ENCODE peak calls at places on chromosomes 7 and 10, in eight cellular contexts. One of them, this sample, is unnamed.

GRCh38 chr7:155850730-155851678 is 38.7 kb upstream of the SHH start:
- DNase-seq in heart right ventricle: no peak
- DNase-seq in GM10248: no peak
- DNase-seq in WERI-Rb-1: no peak
- DNase-seq in HFFc6: no peak
- DNase-seq in CD8-positive, alpha-beta T cell: no peak
- DNase-seq in cardiac muscle cell: no peak
- DNase-seq in CD4-positive, alpha-beta T cell: no peak
- DNase-seq in this sample: peak; percentile 16

GRCh38 chr7:155223503-155223902 is 74.2 kb upstream of the INSIG1 start:
- DNase-seq in heart right ventricle: no peak
- DNase-seq in GM10248: no peak
- DNase-seq in WERI-Rb-1: peak; percentile 79
- DNase-seq in HFFc6: no peak
- DNase-seq in CD8-positive, alpha-beta T cell: no peak
- DNase-seq in cardiac muscle cell: no peak
- DNase-seq in CD4-positive, alpha-beta T cell: no peak
- DNase-seq in this sample: no peak

GRCh38 chr7:151173386-151174245 is 6.1 kb upstream of the GBX1 start:
- DNase-seq in heart right ventricle: no peak
- DNase-seq in GM10248: no peak
- DNase-seq in WERI-Rb-1: no peak
- DNase-seq in HFFc6: no peak
- DNase-seq in CD8-positive, alpha-beta T cell: no peak
- DNase-seq in cardiac muscle cell: no peak
- DNase-seq in CD4-positive, alpha-beta T cell: no peak
- DNase-seq in this sample: no peak

GRCh38 chr10:17109475-17110207 is 20.0 kb downstream of the CUBN start:
- DNase-seq in heart right ventricle: no peak
- DNase-seq in GM10248: no peak
- DNase-seq in WERI-Rb-1: no peak
- DNase-seq in HFFc6: peak; percentile 75
- DNase-seq in CD8-positive, alpha-beta T cell: no peak
- DNase-seq in cardiac muscle cell: peak; percentile 36
- DNase-seq in CD4-positive, alpha-beta T cell: no peak
- DNase-seq in this sample: no peak

GRCh38 chr7:102412548-102412947 is 16.4 kb downstream of the PRKRIP1 start:
- DNase-seq in heart right ventricle: peak; percentile 54
- DNase-seq in GM10248: no peak
- DNase-seq in WERI-Rb-1: peak; percentile 54
- DNase-seq in HFFc6: peak; percentile 12
- DNase-seq in CD8-positive, alpha-beta T cell: peak; percentile 38
- DNase-seq in cardiac muscle cell: peak; percentile 41
- DNase-seq in CD4-positive, alpha-beta T cell: peak; percentile 41
- DNase-seq in this sample: no peak

GRCh38 chr7:26197153-26198115 is 3.1 kb downstream of the HNRNPA2B1 start:
- DNase-seq in heart right ventricle: no peak
- DNase-seq in GM10248: no peak
- DNase-seq in WERI-Rb-1: no peak
- DNase-seq in HFFc6: no peak
- DNase-seq in CD8-positive, alpha-beta T cell: no peak
- DNase-seq in cardiac muscle cell: no peak
- DNase-seq in CD4-positive, alpha-beta T cell: no peak
- DNase-seq in this sample: no peak

GRCh38 chr10:63798599-63799498 is 277.6 kb downstream of the REEP3 start:
- DNase-seq in heart right ventricle: peak; percentile 83
- DNase-seq in GM10248: no peak
- DNase-seq in WERI-Rb-1: no peak
- DNase-seq in HFFc6: peak; percentile 61
- DNase-seq in CD8-positive, alpha-beta T cell: no peak
- DNase-seq in cardiac muscle cell: peak; percentile 93
- DNase-seq in CD4-positive, alpha-beta T cell: no peak
- DNase-seq in this sample: no peak

GRCh38 chr10:44460499-44460898 is 75.6 kb upstream of the CXCL12 start:
- DNase-seq in heart right ventricle: no peak
- DNase-seq in GM10248: no peak
- DNase-seq in WERI-Rb-1: no peak
- DNase-seq in HFFc6: no peak
- DNase-seq in CD8-positive, alpha-beta T cell: no peak
- DNase-seq in cardiac muscle cell: peak; percentile 88
- DNase-seq in CD4-positive, alpha-beta T cell: no peak
- DNase-seq in this sample: no peak

GRCh38 chr7:30395676-30396075 is 82.9 kb downstream of the NOD1 start:
- DNase-seq in heart right ventricle: no peak
- DNase-seq in GM10248: no peak
- DNase-seq in WERI-Rb-1: no peak
- DNase-seq in HFFc6: no peak
- DNase-seq in CD8-positive, alpha-beta T cell: no peak
- DNase-seq in cardiac muscle cell: no peak
- DNase-seq in CD4-positive, alpha-beta T cell: no peak
- DNase-seq in this sample: no peak

GRCh38 chr7:23012186-23012585 is 1.7 kb downstream of the HYCC1 start:
- DNase-seq in heart right ventricle: no peak
- DNase-seq in GM10248: no peak
- DNase-seq in WERI-Rb-1: peak; percentile 10
- DNase-seq in HFFc6: no peak
- DNase-seq in CD8-positive, alpha-beta T cell: no peak
- DNase-seq in cardiac muscle cell: no peak
- DNase-seq in CD4-positive, alpha-beta T cell: no peak
- DNase-seq in this sample: no peak

GRCh38 chr10:51083280-51083986 is 9.1 kb downstream of the PRKG1 start:
- DNase-seq in heart right ventricle: no peak
- DNase-seq in GM10248: no peak
- DNase-seq in WERI-Rb-1: no peak
- DNase-seq in HFFc6: no peak
- DNase-seq in CD8-positive, alpha-beta T cell: no peak
- DNase-seq in cardiac muscle cell: peak; percentile 47
- DNase-seq in CD4-positive, alpha-beta T cell: no peak
- DNase-seq in this sample: no peak

GRCh38 chr10:74936577-74937445 is 110.4 kb downstream of the KAT6B start:
- DNase-seq in heart right ventricle: no peak
- DNase-seq in GM10248: no peak
- DNase-seq in WERI-Rb-1: no peak
- DNase-seq in HFFc6: peak; percentile 26
- DNase-seq in CD8-positive, alpha-beta T cell: no peak
- DNase-seq in cardiac muscle cell: peak; percentile 70
- DNase-seq in CD4-positive, alpha-beta T cell: no peak
- DNase-seq in this sample: no peak

GRCh38 chr10:3136336-3136735 is 36.2 kb downstream of the PITRM1 start:
- DNase-seq in heart right ventricle: peak; percentile 59
- DNase-seq in GM10248: no peak
- DNase-seq in WERI-Rb-1: no peak
- DNase-seq in HFFc6: no peak
- DNase-seq in CD8-positive, alpha-beta T cell: no peak
- DNase-seq in cardiac muscle cell: peak; percentile 76
- DNase-seq in CD4-positive, alpha-beta T cell: no peak
- DNase-seq in this sample: no peak

GRCh38 chr7:48097511-48098231 is 8.6 kb downstream of the UPP1 start:
- DNase-seq in heart right ventricle: no peak
- DNase-seq in GM10248: no peak
- DNase-seq in WERI-Rb-1: no peak
- DNase-seq in HFFc6: no peak
- DNase-seq in CD8-positive, alpha-beta T cell: no peak
- DNase-seq in cardiac muscle cell: no peak
- DNase-seq in CD4-positive, alpha-beta T cell: no peak
- DNase-seq in this sample: no peak

GRCh38 chr7:26346611-26347200 is 55.0 kb downstream of the SNX10 start:
- DNase-seq in heart right ventricle: no peak
- DNase-seq in GM10248: no peak
- DNase-seq in WERI-Rb-1: no peak
- DNase-seq in HFFc6: no peak
- DNase-seq in CD8-positive, alpha-beta T cell: no peak
- DNase-seq in cardiac muscle cell: peak; percentile 17
- DNase-seq in CD4-positive, alpha-beta T cell: no peak
- DNase-seq in this sample: no peak

GRCh38 chr10:96904648-96905047 is 72.5 kb downstream of the LCOR start:
- DNase-seq in heart right ventricle: no peak
- DNase-seq in GM10248: no peak
- DNase-seq in WERI-Rb-1: no peak
- DNase-seq in HFFc6: no peak
- DNase-seq in CD8-positive, alpha-beta T cell: no peak
- DNase-seq in cardiac muscle cell: no peak
- DNase-seq in CD4-positive, alpha-beta T cell: no peak
- DNase-seq in this sample: no peak

GRCh38 chr10:69483988-69484387 is 32.7 kb downstream of the TSPAN15 start:
- DNase-seq in heart right ventricle: no peak
- DNase-seq in GM10248: no peak
- DNase-seq in WERI-Rb-1: no peak
- DNase-seq in HFFc6: no peak
- DNase-seq in CD8-positive, alpha-beta T cell: no peak
- DNase-seq in cardiac muscle cell: peak; percentile 53
- DNase-seq in CD4-positive, alpha-beta T cell: no peak
- DNase-seq in this sample: no peak

GRCh38 chr7:124033093-124033806 is 383 bp upstream of the TMEM229A start:
- DNase-seq in heart right ventricle: peak; percentile 5
- DNase-seq in GM10248: peak; percentile 13
- DNase-seq in WERI-Rb-1: peak; percentile 51
- DNase-seq in HFFc6: no peak
- DNase-seq in CD8-positive, alpha-beta T cell: no peak
- DNase-seq in cardiac muscle cell: peak; percentile 42
- DNase-seq in CD4-positive, alpha-beta T cell: no peak
- DNase-seq in this sample: peak; percentile 59

GRCh38 chr7:131346885-131347592 is 19.4 kb downstream of the MKLN1 start:
- DNase-seq in heart right ventricle: no peak
- DNase-seq in GM10248: no peak
- DNase-seq in WERI-Rb-1: no peak
- DNase-seq in HFFc6: no peak
- DNase-seq in CD8-positive, alpha-beta T cell: no peak
- DNase-seq in cardiac muscle cell: no peak
- DNase-seq in CD4-positive, alpha-beta T cell: no peak
- DNase-seq in this sample: no peak
- TF ChIP-seq CTCF in heart right ventricle: no peak
- TF ChIP-seq CTCF in GM10248: no peak
- TF ChIP-seq CTCF in WERI-Rb-1: no peak
- TF ChIP-seq CTCF in HFFc6: no peak
- TF ChIP-seq CTCF in CD8-positive, alpha-beta T cell: no peak
- TF ChIP-seq CTCF in cardiac muscle cell: no peak
- TF ChIP-seq CTCF in CD4-positive, alpha-beta T cell: no peak
- TF ChIP-seq CTCF in this sample: no peak

DNA sequence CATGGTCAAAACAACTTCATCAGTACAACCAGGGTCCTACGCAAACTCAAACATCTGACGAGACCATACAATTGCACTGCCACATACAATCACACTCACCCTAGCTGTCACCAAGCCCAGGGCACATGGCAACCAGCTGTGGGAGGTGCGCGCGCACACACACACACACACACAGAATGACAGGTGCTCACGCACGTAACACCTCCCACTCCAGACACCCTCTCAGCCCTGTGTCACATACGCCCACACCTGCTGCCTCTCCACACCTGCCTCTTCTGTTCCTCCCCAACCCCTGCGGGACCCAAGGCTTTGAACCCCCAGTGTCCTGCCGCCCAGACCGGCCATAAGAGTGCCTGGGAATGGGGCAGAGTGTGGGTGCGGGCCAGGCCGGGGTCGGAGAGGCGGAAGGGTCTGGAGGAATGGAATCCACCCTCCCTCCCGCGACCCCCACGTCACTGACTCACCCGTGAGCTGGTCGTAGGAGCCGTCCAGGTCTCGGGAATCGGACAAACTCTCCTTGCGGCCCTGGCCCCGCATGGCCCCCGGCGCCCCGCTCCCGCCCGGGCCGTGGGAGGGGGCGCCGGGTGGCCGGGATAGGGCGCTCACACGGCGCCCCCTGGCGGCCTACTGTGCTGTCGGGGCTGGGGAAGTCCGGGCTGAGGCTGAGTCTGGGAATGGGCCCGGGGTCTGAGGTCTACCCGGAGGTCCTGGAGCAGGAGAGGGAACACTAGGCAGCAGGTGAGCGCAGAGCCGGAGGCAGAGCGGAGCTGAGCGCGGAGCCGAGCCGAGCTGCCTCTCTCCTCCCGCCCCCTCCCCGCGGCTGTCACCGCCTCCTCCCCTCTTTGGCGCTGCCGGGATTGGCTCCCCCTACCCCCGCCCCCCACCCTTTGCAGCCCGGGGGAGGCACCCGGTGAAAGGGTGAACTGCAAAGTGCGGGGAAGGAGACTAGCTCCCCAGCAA is at the start of gene KCNIP2:
- DNase-seq in heart right ventricle: peak; percentile 48
- DNase-seq in GM10248: peak; percentile 82
- DNase-seq in WERI-Rb-1: peak; percentile 86
- DNase-seq in HFFc6: no peak
- DNase-seq in CD8-positive, alpha-beta T cell: peak; percentile 80
- DNase-seq in cardiac muscle cell: no peak
- DNase-seq in CD4-positive, alpha-beta T cell: no peak
- DNase-seq in this sample: peak; percentile 46
- TF ChIP-seq CTCF in heart right ventricle: peak; percentile 59
- TF ChIP-seq CTCF in GM10248: peak; percentile 68
- TF ChIP-seq CTCF in WERI-Rb-1: peak; percentile 86
- TF ChIP-seq CTCF in HFFc6: peak; percentile 81
- TF ChIP-seq CTCF in CD8-positive, alpha-beta T cell: peak; percentile 72
- TF ChIP-seq CTCF in cardiac muscle cell: peak; percentile 54
- TF ChIP-seq CTCF in CD4-positive, alpha-beta T cell: peak; percentile 56
- TF ChIP-seq CTCF in this sample: peak; percentile 61

DNA sequence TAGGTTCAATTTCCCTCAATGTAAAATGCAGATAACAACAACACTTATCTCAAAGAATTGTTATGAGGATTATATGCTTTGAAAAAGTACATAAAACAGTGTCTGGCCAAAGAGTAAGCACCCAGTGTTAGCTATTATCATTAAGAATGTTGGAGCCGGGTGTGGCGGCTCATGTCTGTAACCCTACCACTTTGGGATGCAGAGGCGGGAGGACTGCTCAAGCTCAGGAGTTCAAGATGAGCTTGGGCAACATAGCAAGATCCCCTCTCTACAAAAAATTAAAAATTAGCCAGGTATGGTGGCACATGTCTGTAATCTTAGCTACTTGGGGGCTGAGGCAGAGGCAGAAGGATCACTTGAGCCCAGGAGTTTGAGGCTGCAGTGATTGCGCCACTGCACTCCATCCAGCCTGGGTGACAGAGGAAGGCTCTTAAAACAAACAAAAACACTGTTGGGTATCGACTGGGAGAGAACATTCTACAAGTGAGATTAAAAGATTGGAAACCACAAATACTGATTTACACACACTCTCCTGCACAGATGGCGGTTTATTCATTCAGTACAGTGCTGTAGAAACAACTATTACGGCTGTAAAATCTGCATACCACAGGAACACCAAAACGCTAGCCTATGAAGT is 107.3 kb downstream of the PROSER2 start:
- DNase-seq in heart right ventricle: no peak
- DNase-seq in GM10248: no peak
- DNase-seq in WERI-Rb-1: no peak
- DNase-seq in HFFc6: no peak
- DNase-seq in CD8-positive, alpha-beta T cell: no peak
- DNase-seq in cardiac muscle cell: peak; percentile 39
- DNase-seq in CD4-positive, alpha-beta T cell: no peak
- DNase-seq in this sample: no peak
- TF ChIP-seq CTCF in heart right ventricle: no peak
- TF ChIP-seq CTCF in GM10248: no peak
- TF ChIP-seq CTCF in WERI-Rb-1: no peak
- TF ChIP-seq CTCF in HFFc6: no peak
- TF ChIP-seq CTCF in CD8-positive, alpha-beta T cell: no peak
- TF ChIP-seq CTCF in cardiac muscle cell: no peak
- TF ChIP-seq CTCF in CD4-positive, alpha-beta T cell: no peak
- TF ChIP-seq CTCF in this sample: no peak

GRCh38 chr7:93036807-93037206 is 81.0 kb downstream of the SAMD9 start:
- DNase-seq in heart right ventricle: no peak
- DNase-seq in GM10248: peak; percentile 37
- DNase-seq in WERI-Rb-1: no peak
- DNase-seq in HFFc6: no peak
- DNase-seq in CD8-positive, alpha-beta T cell: no peak
- DNase-seq in cardiac muscle cell: no peak
- DNase-seq in CD4-positive, alpha-beta T cell: no peak
- DNase-seq in this sample: no peak
- TF ChIP-seq CTCF in heart right ventricle: no peak
- TF ChIP-seq CTCF in GM10248: no peak
- TF ChIP-seq CTCF in WERI-Rb-1: no peak
- TF ChIP-seq CTCF in HFFc6: no peak
- TF ChIP-seq CTCF in CD8-positive, alpha-beta T cell: no peak
- TF ChIP-seq CTCF in cardiac muscle cell: no peak
- TF ChIP-seq CTCF in CD4-positive, alpha-beta T cell: no peak
- TF ChIP-seq CTCF in this sample: no peak

GRCh38 chr7:138645284-138645683 is 55.9 kb downstream of the SVOPL start:
- DNase-seq in heart right ventricle: no peak
- DNase-seq in GM10248: no peak
- DNase-seq in WERI-Rb-1: no peak
- DNase-seq in HFFc6: no peak
- DNase-seq in CD8-positive, alpha-beta T cell: no peak
- DNase-seq in cardiac muscle cell: no peak
- DNase-seq in CD4-positive, alpha-beta T cell: no peak
- DNase-seq in this sample: no peak
- TF ChIP-seq CTCF in heart right ventricle: no peak
- TF ChIP-seq CTCF in GM10248: no peak
- TF ChIP-seq CTCF in WERI-Rb-1: peak; percentile 38
- TF ChIP-seq CTCF in HFFc6: peak; percentile 21
- TF ChIP-seq CTCF in CD8-positive, alpha-beta T cell: no peak
- TF ChIP-seq CTCF in cardiac muscle cell: peak; percentile 7
- TF ChIP-seq CTCF in CD4-positive, alpha-beta T cell: no peak
- TF ChIP-seq CTCF in this sample: no peak